ENCODE peak calls at places on chromosome 17, in six cellular contexts. A is CD4-positive, alpha-beta T cell; C is CD8-positive, alpha-beta T cell; M is mesendoderm; Y is A549; W is PC-9. H is an unnamed sample.

GRCh38 chr17:50149099-50149424 is 1.4 kb downstream of the PPP1R9B start:
- DNase-seq in A (no peak), C (no peak), M (no peak), Y (no peak), W (no peak), H (no peak)

GRCh38 chr17:31321481-31321880 is at the start of gene EVI2A:
- DNase-seq in A (peak; percentile 57), C (peak; percentile 40), M (peak; percentile 7), Y (no peak), W (no peak), H (no peak)

GRCh38 chr17:63361182-63361581 is 84.9 kb downstream of the CYB561 start:
- DNase-seq in A (no peak), C (no peak), M (no peak), Y (no peak), W (no peak), H (no peak)

GRCh38 chr17:77245162-77245926 is 104.6 kb downstream of the SEC14L1 start:
- DNase-seq in A (no peak), C (no peak), M (no peak), Y (no peak), W (no peak), H (no peak)

GRCh38 chr17:69809331-69809730 is 265.7 kb upstream of the KCNJ16 start:
- DNase-seq in A (no peak), C (no peak), M (no peak), Y (no peak), W (no peak), H (no peak)

GRCh38 chr17:79532107-79532790 is 78.6 kb downstream of the RBFOX3 start:
- DNase-seq in A (no peak), C (no peak), M (no peak), Y (no peak), W (no peak), H (no peak)

GRCh38 chr17:74298690-74299617 is 24.9 kb downstream of the DNAI2 start:
- DNase-seq in A (no peak), C (no peak), M (no peak), Y (no peak), W (no peak), H (no peak)

GRCh38 chr17:58532555-58532951 is 18.1 kb upstream of the MTMR4 start:
- DNase-seq in A (no peak), C (no peak), M (no peak), Y (no peak), W (no peak), H (no peak)

GRCh38 chr17:47739150-47739549 is 6.1 kb downstream of the TBX21 start:
- DNase-seq in A (no peak), C (no peak), M (no peak), Y (no peak), W (no peak), H (no peak)

GRCh38 chr17:60577147-60577925 is 22.7 kb upstream of the PPM1D start:
- DNase-seq in A (no peak), C (no peak), M (no peak), Y (no peak), W (no peak), H (peak; percentile 49)

GRCh38 chr17:59094921-59095530 is 11.7 kb downstream of the TRIM37 start:
- DNase-seq in A (no peak), C (no peak), M (no peak), Y (peak; percentile 33), W (no peak), H (no peak)

GRCh38 chr17:72175787-72176515 is 55.1 kb downstream of the SOX9 start:
- DNase-seq in A (no peak), C (no peak), M (no peak), Y (no peak), W (no peak), H (no peak)

GRCh38 chr17:66493283-66494019 is 191.0 kb downstream of the PRKCA start:
- DNase-seq in A (no peak), C (no peak), M (no peak), Y (peak; percentile 53), W (no peak), H (no peak)
- H3K27ac ChIP-seq in A (no peak overlapping the region), C (no peak overlapping the region), M (no peak overlapping the region), Y (peak overlapping the region; percentile 68), W (no peak overlapping the region), H (peak overlapping the region; percentile 64)

GRCh38 chr17:11639736-11640510 is 41.7 kb downstream of the DNAH9 start:
- DNase-seq in A (no peak), C (no peak), M (no peak), Y (no peak), W (no peak), H (no peak)
- H3K27ac ChIP-seq in A (no peak overlapping the region), C (no peak overlapping the region), M (no peak overlapping the region), Y (no peak overlapping the region), W (no peak overlapping the region), H (no peak overlapping the region)

GRCh38 chr17:29165261-29165660 is 14.9 kb downstream of the MYO18A start:
- DNase-seq in A (no peak), C (no peak), M (no peak), Y (no peak), W (no peak), H (no peak)
- H3K27ac ChIP-seq in A (no peak overlapping the region), C (no peak overlapping the region), M (no peak overlapping the region), Y (no peak overlapping the region), W (no peak overlapping the region), H (no peak overlapping the region)

GRCh38 chr17:82019905-82020873 is 2.5 kb downstream of the CENPX start:
- DNase-seq in A (peak; percentile 41), C (peak; percentile 54), M (peak; percentile 75), Y (peak; percentile 72), W (no peak), H (no peak)

GRCh38 chr17:82021728-82022309 is 859 bp downstream of the CENPX start:
- DNase-seq in A (no peak), C (no peak), M (no peak), Y (no peak), W (no peak), H (no peak)

GRCh38 chr17:82019208-82019727 is 3.4 kb downstream of the CENPX start:
- DNase-seq in A (no peak), C (no peak), M (no peak), Y (no peak), W (no peak), H (no peak)

GRCh38 chr17:82022310-82022980 is at the start of gene CENPX:
- DNase-seq in A (no peak), C (no peak), M (no peak), Y (no peak), W (no peak), H (no peak)

GRCh38 chr17:82020874-82021727 is 1.6 kb downstream of the CENPX start:
- DNase-seq in A (peak; percentile 38), C (peak; percentile 49), M (peak; percentile 64), Y (peak; percentile 90), W (peak; percentile 45), H (peak; percentile 67)
- H3K27ac ChIP-seq in A (no peak overlapping the region), C (no peak overlapping the region), M (no peak overlapping the region), Y (peak overlapping the region; percentile 80), W (no peak overlapping the region), H (no peak overlapping the region)